ENCODE peak calls at places on chromosomes 13 and 19, in six cellular contexts. N is omental fat pad, V is transverse colon, I is brain microvascular endothelial cell, H is Panc1, R is body of pancreas. D is an unnamed sample.

GRCh38 chr19:10168386-10168948 is 26.3 kb downstream of the DNMT1 start:
- DNase-seq in N (no peak), V (no peak), I (no peak), H (no peak), R (no peak), D (no peak)

GRCh38 chr13:87356314-87356713 is 314.9 kb upstream of the SLITRK5 start:
- DNase-seq in N (no peak), V (no peak), I (no peak), H (no peak), R (no peak), D (no peak)

GRCh38 chr19:47698631-47699359 is 14.4 kb upstream of the EHD2 start:
- DNase-seq in N (no peak), V (no peak), I (no peak), H (no peak), R (no peak), D (no peak)

GRCh38 chr13:74026753-74027152 is 107.5 kb downstream of the KLF12 start:
- DNase-seq in N (no peak), V (peak), I (peak), H (no peak), R (no peak), D (no peak)

GRCh38 chr13:45838171-45838745 is 13.3 kb downstream of the SIAH3 start:
- DNase-seq in N (no peak), V (no peak), I (no peak), H (no peak), R (no peak), D (no peak)

GRCh38 chr19:58001895-58002369 is 688 bp downstream of the ZNF606 start:
- DNase-seq in N (no peak), V (peak), I (peak), H (no peak), R (no peak), D (no peak)

GRCh38 chr19:36876993-36877938 is 26.6 kb downstream of the ZNF345 start:
- DNase-seq in N (no peak), V (no peak), I (no peak), H (no peak), R (no peak), D (no peak)

GRCh38 chr13:112721198-112722104 is 31.6 kb downstream of the ATP11A start:
- DNase-seq in N (no peak), V (no peak), I (no peak), H (no peak), R (peak), D (no peak)

GRCh38 chr19:46631481-46631880 is 4.5 kb downstream of the GNG8 start:
- DNase-seq in N (no peak), V (no peak), I (no peak), H (no peak), R (no peak), D (no peak)

DNA sequence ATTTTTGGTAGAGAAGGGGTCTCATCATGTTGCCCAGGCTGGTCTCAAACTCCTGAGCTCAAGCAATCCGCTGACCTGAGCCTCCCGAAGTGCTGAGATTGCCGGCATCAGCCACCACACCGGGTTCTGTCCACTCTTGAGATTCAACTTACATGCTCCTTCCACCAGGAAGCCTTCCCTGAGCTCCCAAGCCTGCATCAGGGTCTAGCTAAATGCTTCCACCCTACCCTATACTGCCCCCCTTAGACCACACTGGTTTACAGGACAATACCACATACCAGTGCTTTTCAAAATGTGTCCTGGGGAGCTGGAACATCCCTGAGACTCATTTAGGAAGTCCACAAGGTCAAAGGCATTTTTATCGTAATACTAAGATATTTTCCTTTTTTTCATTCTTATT is 15.1 kb upstream of the CACNG8 start:
- DNase-seq in N (no peak), V (no peak), I (no peak), H (no peak), R (no peak), D (no peak)
- TF ChIP-seq CTCF in N (no peak), V (no peak), I (peak), H (no peak), R (no peak), D (no peak)

GRCh38 chr13:90420683-90421082 is 926.8 kb upstream of the MIR17HG start:
- DNase-seq in N (no peak), V (no peak), I (no peak), H (no peak), R (no peak), D (no peak)
- TF ChIP-seq CTCF in N (no peak), V (no peak), I (peak), H (peak), R (no peak), D (no peak)

GRCh38 chr19:49114630-49115363 is 627 bp downstream of the LIN7B start:
- DNase-seq in N (no peak), V (peak), I (peak), H (no peak), R (peak), D (peak)

GRCh38 chr19:49116544-49116943 is 2.4 kb downstream of the LIN7B start:
- DNase-seq in N (peak), V (no peak), I (no peak), H (no peak), R (peak), D (no peak)

GRCh38 chr19:49110567-49110966 is 3.6 kb upstream of the LIN7B start:
- DNase-seq in N (no peak), V (no peak), I (peak), H (no peak), R (no peak), D (no peak)

GRCh38 chr19:49111218-49111998 is 2.8 kb upstream of the LIN7B start:
- DNase-seq in N (no peak), V (no peak), I (no peak), H (no peak), R (no peak), D (no peak)

GRCh38 chr19:49113762-49114629 is at the start of gene LIN7B:
- DNase-seq in N (no peak), V (peak), I (peak), H (no peak), R (peak), D (peak)
- TF ChIP-seq CTCF in N (no peak), V (peak), I (peak), H (peak), R (peak), D (no peak)

GRCh38 chr19:49214701-49215100 is 57.1 kb downstream of the TRPM4 start:
- DNase-seq in N (no peak), V (peak), I (no peak), H (no peak), R (no peak), D (no peak)
- TF ChIP-seq CTCF in N (no peak), V (no peak), I (no peak), H (no peak), R (no peak), D (no peak)